ENCODE peak calls at places on chromosomes 13 and 19, in four cellular contexts. S is K562, D is A549, F is HepG2. Z is an unnamed sample.

GRCh38 chr19:13833330-13834265 is 38.4 kb downstream of the ZSWIM4 start:
- DNase-seq in S (peak; percentile 97), D (peak; percentile 91), F (peak; percentile 84), Z (peak; percentile 99)

GRCh38 chr19:52138614-52139290 is 986 bp downstream of the ZNF616 start:
- DNase-seq in S (peak; percentile 46), D (no peak), F (peak; percentile 34), Z (peak; percentile 62)

GRCh38 chr19:55546822-55547614 is 1.7 kb upstream of the SBK3 start:
- DNase-seq in S (peak; percentile 63), D (peak; percentile 76), F (peak; percentile 35), Z (no peak)

GRCh38 chr19:51688665-51689571 is 4.2 kb upstream of the SPACA6 start:
- DNase-seq in S (peak; percentile 79), D (peak; percentile 95), F (peak; percentile 61), Z (peak; percentile 81)

GRCh38 chr13:29943301-29944085 is 93.1 kb upstream of the UBL3 start:
- DNase-seq in S (no peak), D (no peak), F (no peak), Z (no peak)

GRCh38 chr13:35992964-35993363 is 138.2 kb downstream of the DCLK1 start:
- DNase-seq in S (no peak), D (no peak), F (no peak), Z (no peak)

GRCh38 chr13:75316427-75316826 is 165.5 kb downstream of the TBC1D4 start:
- DNase-seq in S (no peak), D (no peak), F (no peak), Z (no peak)

GRCh38 chr19:46232468-46232867 is 2.9 kb downstream of the IGFL1 start:
- DNase-seq in S (no peak), D (no peak), F (no peak), Z (no peak)

GRCh38 chr19:4291200-4291732 is 10.9 kb downstream of the TMIGD2 start:
- DNase-seq in S (no peak), D (no peak), F (no peak), Z (no peak)

GRCh38 chr13:26590379-26590778 is 32.9 kb downstream of the WASF3 start:
- DNase-seq in S (no peak), D (no peak), F (no peak), Z (no peak)

GRCh38 chr19:39969681-39970423 is 1.1 kb upstream of the PSMC4 start:
- DNase-seq in S (no peak), D (no peak), F (no peak), Z (no peak)

GRCh38 chr13:68439821-68440220 is 1209.7 kb upstream of the PCDH9 start:
- DNase-seq in S (no peak), D (peak; percentile 3), F (no peak), Z (no peak)

GRCh38 chr13:75454497-75454896 is 27.5 kb downstream of the TBC1D4 start:
- DNase-seq in S (no peak), D (no peak), F (no peak), Z (no peak)

GRCh38 chr19:12785431-12786011 is 5.8 kb upstream of the JUNB start:
- DNase-seq in S (no peak), D (no peak), F (no peak), Z (no peak)

GRCh38 chr13:98326274-98326673 is 149.2 kb upstream of the RNF113B start:
- DNase-seq in S (no peak), D (no peak), F (no peak), Z (no peak)

GRCh38 chr13:110308377-110309158 is 1.5 kb downstream of the COL4A2 start:
- DNase-seq in S (no peak), D (peak; percentile 24), F (no peak), Z (peak; percentile 48)

GRCh38 chr19:48461651-48461981 is 6.2 kb downstream of the KCNJ14 start:
- DNase-seq in S (no peak), D (no peak), F (no peak), Z (no peak)

GRCh38 chr13:101115762-101116161 is 300.5 kb downstream of the NALCN start:
- DNase-seq in S (no peak), D (peak; percentile 13), F (no peak), Z (no peak)

GRCh38 chr13:60009300-60010248 is 154.2 kb downstream of the DIAPH3 start:
- DNase-seq in S (no peak), D (peak; percentile 9), F (no peak), Z (no peak)

GRCh38 chr13:113655358-113656014 is 2.5 kb downstream of the ATP4B start:
- DNase-seq in S (no peak), D (no peak), F (no peak), Z (peak; percentile 11)

GRCh38 chr13:110197041-110197440 is 109.9 kb downstream of the COL4A1 start:
- DNase-seq in S (no peak), D (no peak), F (peak; percentile 72), Z (no peak)

GRCh38 chr19:12789904-12790619 is 1.2 kb upstream of the JUNB start:
- DNase-seq in S (peak; percentile 88), D (peak; percentile 94), F (peak; percentile 87), Z (peak; percentile 98)

GRCh38 chr19:51710163-51710562 is 13.6 kb downstream of the HAS1 start:
- DNase-seq in S (no peak), D (no peak), F (no peak), Z (no peak)

GRCh38 chr13:90565985-90566713 is 781.3 kb upstream of the MIR17HG start:
- DNase-seq in S (no peak), D (no peak), F (no peak), Z (no peak)

GRCh38 chr13:59891053-59891452 is 272.7 kb downstream of the DIAPH3 start:
- DNase-seq in S (no peak), D (no peak), F (no peak), Z (no peak)

GRCh38 chr13:105426454-105426853 is 1109.0 kb downstream of the EFNB2 start:
- DNase-seq in S (no peak), D (no peak), F (no peak), Z (no peak)

GRCh38 chr13:105432408-105432807 is 1103.1 kb downstream of the EFNB2 start:
- DNase-seq in S (no peak), D (no peak), F (no peak), Z (no peak)

DNA sequence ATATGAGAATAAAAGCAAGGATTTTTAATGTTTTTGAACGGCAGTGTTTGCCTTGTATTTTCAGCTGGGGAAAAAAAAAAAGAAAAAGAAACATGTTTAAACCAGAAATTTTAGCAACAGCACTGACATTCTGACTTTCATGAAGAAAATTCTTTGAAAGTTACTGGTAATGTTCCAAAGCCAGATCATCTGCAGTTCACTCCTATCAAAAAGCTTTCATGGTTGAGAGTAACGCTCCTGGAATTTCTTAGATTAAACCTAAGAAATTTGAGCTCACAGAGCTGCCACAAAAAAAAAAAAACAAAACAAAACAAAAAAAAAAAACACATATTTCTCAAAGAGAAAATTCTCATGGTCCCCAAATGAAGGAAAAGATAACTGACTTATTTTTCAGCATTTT is 1106.6 kb downstream of the EFNB2 start:
- DNase-seq in S (no peak), D (no peak), F (no peak), Z (no peak)
- TF ChIP-seq HMGXB4 in S (no peak), D (no peak), F (no peak), Z (no peak)

DNA sequence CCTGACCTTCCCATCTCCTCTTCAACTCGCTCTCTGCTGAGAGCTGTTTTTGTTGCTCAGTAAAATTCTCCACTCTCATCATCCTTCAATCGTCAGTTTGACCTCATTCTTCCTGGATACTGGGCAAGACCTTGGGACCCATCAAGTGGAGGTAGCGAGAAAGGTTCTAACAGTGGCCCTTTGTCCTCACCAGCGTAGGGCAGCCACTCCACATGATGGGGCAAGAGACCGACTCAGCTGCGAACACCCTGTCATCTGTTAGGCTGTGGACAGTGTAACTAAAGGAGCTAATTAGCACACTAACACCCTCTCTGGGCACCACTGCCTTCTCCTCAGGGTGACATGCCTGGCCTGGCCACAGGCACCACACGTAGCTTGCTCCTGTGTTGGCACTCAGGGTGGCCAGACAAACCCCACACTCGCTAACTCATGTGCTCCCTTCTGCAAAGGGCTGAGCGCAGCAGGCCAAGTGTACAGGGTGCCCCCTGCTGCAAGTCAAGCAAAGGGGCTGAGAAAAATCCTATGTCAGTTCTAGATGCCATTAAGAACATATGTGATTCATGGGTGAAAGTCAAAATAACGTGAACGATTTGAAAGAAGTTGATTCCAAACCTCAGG is 1216.0 kb downstream of the SLITRK5 start:
- DNase-seq in S (no peak), D (no peak), F (peak; percentile 27), Z (peak; percentile 27)
- TF ChIP-seq HMGXB4 in S (no peak), D (no peak), F (no peak), Z (no peak)

DNA sequence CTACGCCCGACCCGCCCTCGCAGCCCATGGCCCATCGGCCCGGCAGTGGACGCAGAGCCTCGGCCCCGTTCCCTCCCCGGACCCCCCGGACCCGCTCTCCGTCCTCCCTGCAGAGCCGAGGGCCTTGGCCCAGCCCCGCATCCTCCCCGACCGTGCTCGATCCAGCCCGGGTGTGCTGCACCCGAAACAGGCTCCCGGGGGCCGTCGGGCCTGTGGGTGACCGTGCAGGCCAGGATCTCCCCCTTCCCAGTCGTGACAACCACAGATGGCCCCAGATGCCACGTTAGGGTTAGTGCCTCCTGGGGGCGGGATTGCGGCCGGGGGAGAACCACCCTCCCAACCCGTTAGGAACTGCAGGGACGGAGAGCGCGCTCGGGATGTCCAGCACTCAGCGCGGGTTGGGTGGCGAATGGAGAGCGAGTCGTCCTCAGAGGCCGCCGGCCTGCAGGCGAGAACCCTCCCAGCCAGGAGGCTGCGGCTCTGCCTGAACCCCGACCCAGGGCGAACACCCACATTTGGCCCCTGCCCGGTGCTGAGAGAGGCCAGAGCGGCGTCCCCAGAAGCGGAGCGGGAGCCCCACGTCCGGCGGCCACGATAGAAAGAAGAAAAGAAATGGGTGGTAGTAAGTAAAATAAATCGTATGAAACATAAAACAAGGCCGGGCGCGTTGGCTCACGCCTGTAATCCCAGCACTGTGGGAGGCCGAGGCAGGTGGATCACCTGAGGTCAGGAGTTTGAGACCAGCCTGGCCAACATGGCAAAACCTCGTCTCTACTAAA is 6.7 kb upstream of the MADCAM1 start:
- DNase-seq in S (no peak), D (no peak), F (peak; percentile 45), Z (peak; percentile 58)
- TF ChIP-seq HMGXB4 in S (no peak), D (no peak), F (peak; percentile 40), Z (peak; percentile 0)

DNA sequence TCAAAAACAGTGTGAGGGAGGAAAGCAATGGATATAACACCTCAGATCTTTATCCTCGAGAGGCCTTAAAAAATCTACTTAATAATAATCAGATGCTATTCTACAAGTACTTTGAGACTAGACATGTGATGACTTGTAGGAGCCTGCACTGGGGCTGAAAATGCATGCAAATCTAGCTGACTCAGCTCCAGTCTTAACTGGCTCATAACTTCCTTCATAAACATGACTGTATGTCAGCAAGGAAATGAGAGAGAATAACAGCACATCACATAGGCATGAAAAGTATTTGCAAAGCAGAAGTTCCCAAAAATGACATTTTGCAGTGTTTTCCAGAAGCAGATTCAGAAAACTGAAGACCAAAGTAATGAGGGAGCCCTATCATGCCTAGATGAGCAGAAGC is 38.1 kb downstream of the PSG5 start:
- DNase-seq in S (no peak), D (no peak), F (no peak), Z (no peak)
- TF ChIP-seq HMGXB4 in S (no peak), D (no peak), F (no peak), Z (no peak)

GRCh38 chr13:79679334-79679733 is 198.4 kb downstream of the NDFIP2 start:
- DNase-seq in S (peak; percentile 27), D (peak; percentile 69), F (peak; percentile 53), Z (peak; percentile 79)
- TF ChIP-seq HMGXB4 in S (no peak), D (no peak), F (no peak), Z (no peak)

GRCh38 chr19:16268676-16269319 is 55.8 kb upstream of the KLF2 start:
- DNase-seq in S (no peak), D (no peak), F (no peak), Z (no peak)
- TF ChIP-seq HMGXB4 in S (no peak), D (no peak), F (no peak), Z (no peak)

Z was measured in WTC11.